ENCODE peak calls at places on chromosomes 11 and 22, in four cellular contexts. N is lower leg skin, T is glutamatergic neuron, B is PC-9. M is an unnamed sample.

GRCh38 chr11:118911113-118911879 is 14.4 kb downstream of the BCL9L start:
- DNase-seq in N (no peak), T (no peak), B (peak), M (no peak)

GRCh38 chr11:39239553-39239952 is 2219.9 kb downstream of the LRRC4C start:
- DNase-seq in N (no peak), T (no peak), B (peak), M (no peak)

GRCh38 chr11:27875480-27876208 is 175.4 kb upstream of the BDNF start:
- DNase-seq in N (no peak), T (no peak), B (no peak), M (no peak)

GRCh38 chr11:120539681-120540369 is 28.3 kb downstream of the GRIK4 start:
- DNase-seq in N (no peak), T (no peak), B (peak), M (no peak)

GRCh38 chr11:64339754-64340408 is at the start of gene CCDC88B:
- DNase-seq in N (peak), T (no peak), B (no peak), M (no peak)

GRCh38 chr22:39148727-39149535 is 3.5 kb downstream of the CBX7 start:
- DNase-seq in N (no peak), T (no peak), B (no peak), M (no peak)

GRCh38 chr22:22565991-22566390 is 6.9 kb upstream of the PRAME start:
- DNase-seq in N (peak), T (no peak), B (no peak), M (no peak)

GRCh38 chr22:32533265-32534068 is 58.9 kb downstream of the FBXO7 start:
- DNase-seq in N (no peak), T (peak), B (peak), M (no peak)

GRCh38 chr11:362642-363442 is 6.5 kb upstream of the B4GALNT4 start:
- DNase-seq in N (no peak), T (peak), B (no peak), M (no peak)

GRCh38 chr11:119764108-119764874 is 35.3 kb upstream of the NECTIN1 start:
- DNase-seq in N (no peak), T (no peak), B (no peak), M (no peak)

DNA sequence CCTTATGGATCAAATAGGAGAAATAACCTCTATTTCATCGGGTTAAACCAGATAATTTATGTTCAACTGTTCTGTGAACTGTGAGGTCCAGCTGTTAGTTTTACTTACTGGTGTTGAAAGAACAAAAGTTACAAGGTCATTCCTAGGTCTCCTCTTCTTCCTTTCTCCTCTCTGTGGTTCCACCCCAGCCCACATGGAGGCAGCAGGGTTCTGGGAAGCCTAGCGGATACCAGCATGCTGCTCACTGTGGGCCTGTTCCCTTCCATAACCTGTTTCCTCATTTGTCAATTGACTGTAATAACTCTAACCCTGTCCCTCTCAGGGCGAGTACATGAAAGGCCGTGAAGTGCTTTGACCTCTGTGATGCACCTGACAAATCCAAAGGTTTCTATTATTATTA is 27.8 kb downstream of the RELT start:
- DNase-seq in N (peak), T (peak), B (no peak), M (peak)
- TF ChIP-seq CTCF in N (no peak), T (peak), B (peak), M (peak)

DNA sequence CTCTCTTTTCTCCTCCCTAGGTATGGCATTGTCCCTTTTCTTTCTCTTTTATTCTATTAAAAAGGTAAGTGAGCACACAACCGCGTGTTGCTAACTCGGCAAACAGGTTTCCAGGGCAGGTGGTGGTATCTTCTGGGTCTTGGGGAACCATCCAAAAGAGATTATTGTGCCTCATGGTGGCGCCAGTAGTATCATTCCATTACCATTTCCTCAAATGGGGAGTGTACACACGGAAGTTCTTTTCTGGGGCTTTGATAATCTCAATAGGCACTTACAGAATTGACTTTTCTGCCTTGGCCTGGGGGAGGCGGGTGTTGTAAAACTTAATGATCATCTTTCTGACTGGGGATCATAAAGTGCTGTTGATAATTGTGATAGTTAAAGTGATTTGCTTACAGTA is 234.1 kb downstream of the KIRREL3 start:
- DNase-seq in N (no peak), T (no peak), B (no peak), M (no peak)
- TF ChIP-seq CTCF in N (no peak), T (no peak), B (no peak), M (no peak)

GRCh38 chr11:126864934-126865333 is 135.6 kb downstream of the KIRREL3 start:
- DNase-seq in N (peak), T (no peak), B (no peak), M (no peak)

GRCh38 chr11:126857860-126858808 is 142.4 kb downstream of the KIRREL3 start:
- DNase-seq in N (no peak), T (peak), B (no peak), M (no peak)

GRCh38 chr11:126863294-126863997 is 137.1 kb downstream of the KIRREL3 start:
- DNase-seq in N (no peak), T (no peak), B (no peak), M (no peak)

GRCh38 chr11:126861796-126862195 is 138.8 kb downstream of the KIRREL3 start:
- DNase-seq in N (no peak), T (no peak), B (no peak), M (no peak)

DNA sequence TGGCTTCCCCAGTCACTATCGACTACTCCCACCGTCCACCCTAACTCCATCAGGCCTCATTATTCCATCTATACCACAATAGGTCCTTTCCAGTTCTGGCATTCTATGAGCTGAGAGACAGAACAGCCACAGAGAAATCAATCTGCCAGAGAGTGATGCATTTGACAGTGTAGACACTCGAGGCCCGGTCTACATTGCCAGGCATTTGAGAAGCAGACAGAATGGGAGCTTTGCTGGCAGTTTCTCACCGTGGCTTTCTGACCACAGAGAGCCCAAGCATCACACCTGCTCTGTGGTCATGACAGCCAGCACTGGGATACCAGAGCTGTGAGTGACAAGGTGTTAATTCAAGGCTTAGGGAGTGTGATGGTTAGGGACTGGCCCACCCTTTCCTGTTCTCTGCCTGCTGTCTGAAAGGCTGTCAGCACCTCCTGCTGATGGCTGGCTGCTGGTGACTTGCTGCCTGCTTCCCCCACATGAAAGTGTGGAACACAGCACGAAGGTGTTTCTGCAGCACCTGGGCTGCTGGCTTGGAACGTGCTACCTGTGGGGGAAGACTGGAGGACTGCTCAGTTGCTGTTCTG is 137.8 kb downstream of the KIRREL3 start:
- DNase-seq in N (no peak), T (peak), B (no peak), M (no peak)
- TF ChIP-seq CTCF in N (no peak), T (no peak), B (no peak), M (no peak)

DNA sequence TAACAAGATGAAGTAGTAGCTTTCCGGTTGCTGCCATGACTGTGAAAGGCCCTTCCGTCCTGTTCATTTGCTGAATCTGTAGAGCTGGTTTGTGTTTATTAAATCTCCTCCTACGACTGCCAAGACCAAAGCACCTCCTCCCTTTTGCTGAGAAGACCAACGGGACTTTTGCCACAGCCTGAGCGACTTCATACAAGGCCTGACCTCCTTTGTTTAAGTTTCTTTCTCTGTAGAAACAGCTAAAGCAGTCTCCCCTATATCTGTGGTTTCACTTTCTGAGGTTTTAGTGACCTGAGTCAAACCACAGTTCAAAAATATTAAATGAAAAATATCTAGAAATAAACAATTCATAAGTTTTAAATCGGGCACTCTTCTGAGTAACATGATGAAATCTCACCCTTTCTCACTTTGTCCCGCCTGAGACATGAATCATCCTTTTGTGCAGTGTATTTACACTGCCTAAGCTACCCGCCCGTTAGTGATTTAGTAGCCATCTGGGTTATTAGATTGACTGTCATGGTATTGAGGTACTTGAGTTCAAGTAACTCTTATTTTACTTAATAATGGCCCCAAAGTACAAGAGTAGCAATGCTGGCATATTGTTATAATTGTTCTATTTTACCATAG is 119.1 kb upstream of the LRRC4C start:
- DNase-seq in N (no peak), T (no peak), B (no peak), M (no peak)
- TF ChIP-seq CTCF in N (no peak), T (no peak), B (no peak), M (no peak)

GRCh38 chr22:41021655-41022454 is 70.5 kb upstream of the EP300 start:
- DNase-seq in N (peak), T (peak), B (peak), M (peak)
- TF ChIP-seq CTCF in N (no peak), T (no peak), B (no peak), M (no peak)

DNA sequence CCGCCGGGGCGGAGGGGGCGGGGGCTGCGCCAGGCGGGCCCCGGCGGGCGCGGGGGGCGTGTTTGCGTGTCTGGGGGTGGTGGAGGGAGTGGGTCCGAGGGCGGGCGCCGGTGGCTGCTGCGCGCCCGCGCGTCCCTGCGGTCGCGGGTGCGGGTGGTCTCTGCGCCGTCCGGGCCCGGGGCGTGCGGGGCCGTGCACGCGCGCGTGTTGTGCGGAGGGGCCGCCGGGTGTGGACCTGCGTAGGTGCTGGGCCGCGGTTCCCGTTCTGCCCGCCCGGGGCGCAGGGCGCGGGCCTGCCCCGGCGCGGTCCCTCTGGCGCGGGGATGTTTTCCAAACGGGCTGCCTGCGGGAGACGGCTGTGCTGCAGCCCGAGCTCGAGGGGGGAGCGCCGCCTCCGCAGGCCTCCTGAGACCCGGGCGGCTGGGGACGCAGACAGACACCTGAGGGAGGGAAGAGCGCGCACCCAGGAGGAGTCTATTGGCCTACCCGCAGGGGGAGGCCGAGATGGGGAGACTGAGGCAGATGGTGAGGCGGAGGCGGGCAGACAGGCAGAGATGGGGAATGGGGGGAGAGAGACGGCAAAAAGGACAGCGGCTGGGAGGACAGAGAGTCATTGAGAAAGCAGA is 442 bp downstream of the PELI3 start:
- DNase-seq in N (no peak), T (peak), B (no peak), M (no peak)
- TF ChIP-seq CTCF in N (no peak), T (peak), B (peak), M (peak)

M was measured in neural crest cell.